ENCODE peak calls at places on chromosomes 12 and 14, in ten cellular contexts. One of them, this sample, is unnamed.

GRCh38 chr12:26172013-26172412 is 23.4 kb upstream of the SSPN start:
- DNase-seq in GM10248: no peak
- DNase-seq in body of pancreas: no peak
- DNase-seq in HepG2: no peak
- DNase-seq in osteoblast: no peak
- DNase-seq in cardiac fibroblast: no peak
- DNase-seq in CD4-positive, alpha-beta T cell: no peak
- DNase-seq in lower leg skin: no peak
- DNase-seq in activated B cell treated with CpG ODN at 0.5 μM for 24 hours: no peak
- DNase-seq in astrocyte: no peak
- DNase-seq in this sample: no peak

GRCh38 chr14:75523771-75524171 is 1.5 kb downstream of the BATF start:
- DNase-seq in astrocyte: no peak
- DNase-seq in GM10248: no peak
- DNase-seq in HepG2: no peak
- DNase-seq in body of pancreas: peak
- DNase-seq in activated B cell treated with CpG ODN at 0.5 μM for 24 hours: no peak
- DNase-seq in osteoblast: no peak
- DNase-seq in CD4-positive, alpha-beta T cell: no peak
- DNase-seq in cardiac fibroblast: peak
- DNase-seq in lower leg skin: no peak
- DNase-seq in this sample: no peak

GRCh38 chr12:111467092-111467861 is 61.6 kb downstream of the SH2B3 start:
- DNase-seq in HepG2: peak
- DNase-seq in activated B cell treated with CpG ODN at 0.5 μM for 24 hours: no peak
- DNase-seq in body of pancreas: no peak
- DNase-seq in lower leg skin: no peak
- DNase-seq in GM10248: no peak
- DNase-seq in cardiac fibroblast: no peak
- DNase-seq in osteoblast: no peak
- DNase-seq in CD4-positive, alpha-beta T cell: no peak
- DNase-seq in astrocyte: peak
- DNase-seq in this sample: no peak

GRCh38 chr14:71169028-71169427 is 261.8 kb downstream of the PCNX1 start:
- DNase-seq in lower leg skin: no peak
- DNase-seq in HepG2: no peak
- DNase-seq in osteoblast: no peak
- DNase-seq in GM10248: no peak
- DNase-seq in body of pancreas: no peak
- DNase-seq in astrocyte: no peak
- DNase-seq in cardiac fibroblast: no peak
- DNase-seq in CD4-positive, alpha-beta T cell: no peak
- DNase-seq in activated B cell treated with CpG ODN at 0.5 μM for 24 hours: no peak
- DNase-seq in this sample: no peak

GRCh38 chr14:76644875-76645518 is 116.3 kb upstream of the VASH1 start:
- DNase-seq in lower leg skin: no peak
- DNase-seq in HepG2: peak
- DNase-seq in astrocyte: no peak
- DNase-seq in body of pancreas: peak
- DNase-seq in osteoblast: peak
- DNase-seq in cardiac fibroblast: peak
- DNase-seq in activated B cell treated with CpG ODN at 0.5 μM for 24 hours: no peak
- DNase-seq in CD4-positive, alpha-beta T cell: no peak
- DNase-seq in GM10248: peak
- DNase-seq in this sample: no peak

GRCh38 chr14:92103363-92103762 is 3.0 kb downstream of the ATXN3 start:
- DNase-seq in lower leg skin: no peak
- DNase-seq in activated B cell treated with CpG ODN at 0.5 μM for 24 hours: no peak
- DNase-seq in astrocyte: no peak
- DNase-seq in osteoblast: no peak
- DNase-seq in CD4-positive, alpha-beta T cell: no peak
- DNase-seq in GM10248: no peak
- DNase-seq in cardiac fibroblast: no peak
- DNase-seq in body of pancreas: no peak
- DNase-seq in HepG2: no peak
- DNase-seq in this sample: no peak

GRCh38 chr12:40632171-40632570 is 60.1 kb upstream of the CNTN1 start:
- DNase-seq in osteoblast: no peak
- DNase-seq in astrocyte: no peak
- DNase-seq in body of pancreas: no peak
- DNase-seq in lower leg skin: no peak
- DNase-seq in CD4-positive, alpha-beta T cell: no peak
- DNase-seq in cardiac fibroblast: no peak
- DNase-seq in activated B cell treated with CpG ODN at 0.5 μM for 24 hours: no peak
- DNase-seq in GM10248: no peak
- DNase-seq in HepG2: no peak
- DNase-seq in this sample: no peak

GRCh38 chr12:27305673-27306504 is 26.7 kb upstream of the BMAL2 start:
- DNase-seq in cardiac fibroblast: peak
- DNase-seq in activated B cell treated with CpG ODN at 0.5 μM for 24 hours: no peak
- DNase-seq in body of pancreas: no peak
- DNase-seq in CD4-positive, alpha-beta T cell: no peak
- DNase-seq in lower leg skin: no peak
- DNase-seq in osteoblast: no peak
- DNase-seq in GM10248: no peak
- DNase-seq in HepG2: peak
- DNase-seq in astrocyte: peak
- DNase-seq in this sample: no peak

GRCh38 chr14:79136437-79137430 is 966.6 kb downstream of the NRXN3 start:
- DNase-seq in osteoblast: no peak
- DNase-seq in HepG2: no peak
- DNase-seq in CD4-positive, alpha-beta T cell: no peak
- DNase-seq in activated B cell treated with CpG ODN at 0.5 μM for 24 hours: no peak
- DNase-seq in astrocyte: peak
- DNase-seq in cardiac fibroblast: no peak
- DNase-seq in lower leg skin: no peak
- DNase-seq in GM10248: no peak
- DNase-seq in body of pancreas: no peak
- DNase-seq in this sample: no peak

GRCh38 chr14:26138764-26139445 is 458.9 kb downstream of the NOVA1 start:
- DNase-seq in cardiac fibroblast: peak
- DNase-seq in GM10248: no peak
- DNase-seq in activated B cell treated with CpG ODN at 0.5 μM for 24 hours: no peak
- DNase-seq in osteoblast: no peak
- DNase-seq in astrocyte: peak
- DNase-seq in HepG2: no peak
- DNase-seq in CD4-positive, alpha-beta T cell: no peak
- DNase-seq in lower leg skin: no peak
- DNase-seq in body of pancreas: no peak
- DNase-seq in this sample: no peak
- TF ChIP-seq CTCF in cardiac fibroblast: peak
- TF ChIP-seq CTCF in GM10248: no peak
- TF ChIP-seq CTCF in activated B cell treated with CpG ODN at 0.5 μM for 24 hours: no peak
- TF ChIP-seq CTCF in osteoblast: no peak
- TF ChIP-seq CTCF in astrocyte: no peak
- TF ChIP-seq CTCF in HepG2: no peak
- TF ChIP-seq CTCF in CD4-positive, alpha-beta T cell: no peak
- TF ChIP-seq CTCF in lower leg skin: no peak
- TF ChIP-seq CTCF in body of pancreas: no peak
- TF ChIP-seq CTCF in this sample: no peak

GRCh38 chr12:58174316-58174715 is 232.9 kb downstream of the ATP23 start:
- DNase-seq in lower leg skin: no peak
- DNase-seq in astrocyte: no peak
- DNase-seq in body of pancreas: no peak
- DNase-seq in GM10248: no peak
- DNase-seq in activated B cell treated with CpG ODN at 0.5 μM for 24 hours: no peak
- DNase-seq in cardiac fibroblast: peak
- DNase-seq in HepG2: no peak
- DNase-seq in osteoblast: no peak
- DNase-seq in CD4-positive, alpha-beta T cell: no peak
- DNase-seq in this sample: no peak

GRCh38 chr12:58172433-58173073 is 231.2 kb downstream of the ATP23 start:
- DNase-seq in lower leg skin: no peak
- DNase-seq in HepG2: no peak
- DNase-seq in CD4-positive, alpha-beta T cell: no peak
- DNase-seq in GM10248: no peak
- DNase-seq in activated B cell treated with CpG ODN at 0.5 μM for 24 hours: no peak
- DNase-seq in cardiac fibroblast: no peak
- DNase-seq in body of pancreas: no peak
- DNase-seq in astrocyte: no peak
- DNase-seq in osteoblast: no peak
- DNase-seq in this sample: no peak

GRCh38 chr12:58177366-58177765 is 236.0 kb downstream of the ATP23 start:
- DNase-seq in osteoblast: no peak
- DNase-seq in CD4-positive, alpha-beta T cell: no peak
- DNase-seq in GM10248: no peak
- DNase-seq in cardiac fibroblast: no peak
- DNase-seq in HepG2: no peak
- DNase-seq in body of pancreas: no peak
- DNase-seq in activated B cell treated with CpG ODN at 0.5 μM for 24 hours: no peak
- DNase-seq in astrocyte: no peak
- DNase-seq in lower leg skin: no peak
- DNase-seq in this sample: no peak

GRCh38 chr12:58171914-58172313 is 230.5 kb downstream of the ATP23 start:
- DNase-seq in lower leg skin: no peak
- DNase-seq in GM10248: no peak
- DNase-seq in cardiac fibroblast: peak
- DNase-seq in HepG2: no peak
- DNase-seq in activated B cell treated with CpG ODN at 0.5 μM for 24 hours: no peak
- DNase-seq in astrocyte: peak
- DNase-seq in CD4-positive, alpha-beta T cell: no peak
- DNase-seq in body of pancreas: peak
- DNase-seq in osteoblast: no peak
- DNase-seq in this sample: no peak

GRCh38 chr12:58176296-58176869 is 235.0 kb downstream of the ATP23 start:
- DNase-seq in astrocyte: peak
- DNase-seq in osteoblast: peak
- DNase-seq in GM10248: no peak
- DNase-seq in cardiac fibroblast: peak
- DNase-seq in HepG2: peak
- DNase-seq in lower leg skin: no peak
- DNase-seq in body of pancreas: peak
- DNase-seq in activated B cell treated with CpG ODN at 0.5 μM for 24 hours: no peak
- DNase-seq in CD4-positive, alpha-beta T cell: no peak
- DNase-seq in this sample: no peak
- TF ChIP-seq CTCF in astrocyte: peak
- TF ChIP-seq CTCF in osteoblast: peak
- TF ChIP-seq CTCF in GM10248: peak
- TF ChIP-seq CTCF in cardiac fibroblast: peak
- TF ChIP-seq CTCF in HepG2: peak
- TF ChIP-seq CTCF in lower leg skin: no peak
- TF ChIP-seq CTCF in body of pancreas: peak
- TF ChIP-seq CTCF in activated B cell treated with CpG ODN at 0.5 μM for 24 hours: no peak
- TF ChIP-seq CTCF in CD4-positive, alpha-beta T cell: no peak
- TF ChIP-seq CTCF in this sample: peak

DNA sequence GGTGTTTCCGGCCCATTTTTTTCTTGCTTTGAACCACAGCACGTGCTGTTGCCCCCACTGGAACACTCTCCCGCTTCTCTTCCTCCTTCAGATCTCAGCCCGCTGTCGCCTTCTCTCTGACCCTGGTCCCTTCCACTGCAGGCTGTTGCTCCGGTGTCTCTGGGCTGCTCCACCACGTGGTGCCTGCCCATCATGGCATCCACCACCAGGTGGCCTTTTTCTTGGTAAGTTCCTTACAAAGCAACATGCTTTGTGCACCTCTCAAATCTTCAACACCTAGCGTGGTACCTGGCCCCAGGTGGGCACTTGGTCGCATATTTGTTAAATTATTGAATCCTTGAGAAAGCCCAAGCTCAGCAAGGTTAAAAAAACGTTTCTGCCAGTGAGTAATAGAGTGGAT is 19.1 kb downstream of the TUNAR start:
- DNase-seq in CD4-positive, alpha-beta T cell: no peak
- DNase-seq in lower leg skin: no peak
- DNase-seq in GM10248: peak
- DNase-seq in activated B cell treated with CpG ODN at 0.5 μM for 24 hours: no peak
- DNase-seq in body of pancreas: peak
- DNase-seq in HepG2: peak
- DNase-seq in cardiac fibroblast: no peak
- DNase-seq in astrocyte: no peak
- DNase-seq in osteoblast: no peak
- DNase-seq in this sample: no peak
- TF ChIP-seq CTCF in CD4-positive, alpha-beta T cell: peak
- TF ChIP-seq CTCF in lower leg skin: no peak
- TF ChIP-seq CTCF in GM10248: no peak
- TF ChIP-seq CTCF in activated B cell treated with CpG ODN at 0.5 μM for 24 hours: no peak
- TF ChIP-seq CTCF in body of pancreas: peak
- TF ChIP-seq CTCF in HepG2: peak
- TF ChIP-seq CTCF in cardiac fibroblast: no peak
- TF ChIP-seq CTCF in astrocyte: peak
- TF ChIP-seq CTCF in osteoblast: peak
- TF ChIP-seq CTCF in this sample: no peak

DNA sequence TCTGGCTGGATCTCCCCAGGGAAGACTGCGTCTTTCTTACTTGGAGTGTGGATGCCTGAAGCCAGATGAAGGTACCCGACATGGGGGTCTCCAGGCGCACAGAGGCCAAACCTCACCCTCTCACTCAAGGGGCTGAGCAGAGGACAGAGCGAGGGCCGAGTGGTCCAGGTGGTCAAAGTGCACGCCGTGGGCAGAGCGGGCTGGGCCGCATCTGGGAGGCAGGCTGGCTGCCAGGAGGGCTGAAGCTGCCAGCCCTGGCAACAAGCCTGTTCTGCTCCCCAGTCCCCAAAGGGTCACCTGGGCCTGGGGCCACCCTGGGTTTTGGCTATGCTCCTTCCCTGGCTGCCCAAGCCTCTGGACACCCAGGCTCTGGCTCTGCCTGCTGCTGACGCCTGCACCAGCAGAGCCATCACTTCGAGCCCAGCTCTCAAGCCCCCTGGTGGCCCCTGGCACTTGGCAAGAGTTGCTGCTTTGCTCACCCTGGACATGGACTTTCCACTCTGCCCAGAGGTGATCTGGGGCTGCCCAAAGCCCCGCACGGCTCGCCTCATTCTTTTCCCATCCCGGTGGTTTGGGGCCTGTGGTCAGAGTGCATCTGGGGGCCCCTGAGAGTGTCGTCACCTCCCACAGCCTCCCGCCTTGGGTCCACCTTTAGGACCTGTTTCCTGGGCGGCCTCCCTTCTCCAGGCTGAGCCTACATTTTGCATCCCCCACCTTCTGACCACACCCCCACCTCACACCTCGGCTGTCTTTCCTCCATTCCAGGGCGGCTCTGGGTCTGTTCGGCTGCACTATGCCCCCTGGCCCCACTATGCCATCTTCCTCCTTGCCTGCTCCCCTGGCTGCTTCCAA is 2.8 kb downstream of the ADSS1 start:
- DNase-seq in HepG2: peak
- DNase-seq in cardiac fibroblast: no peak
- DNase-seq in GM10248: no peak
- DNase-seq in activated B cell treated with CpG ODN at 0.5 μM for 24 hours: no peak
- DNase-seq in osteoblast: peak
- DNase-seq in astrocyte: no peak
- DNase-seq in lower leg skin: no peak
- DNase-seq in body of pancreas: no peak
- DNase-seq in CD4-positive, alpha-beta T cell: no peak
- DNase-seq in this sample: no peak
- TF ChIP-seq CTCF in HepG2: peak
- TF ChIP-seq CTCF in cardiac fibroblast: no peak
- TF ChIP-seq CTCF in GM10248: no peak
- TF ChIP-seq CTCF in activated B cell treated with CpG ODN at 0.5 μM for 24 hours: no peak
- TF ChIP-seq CTCF in osteoblast: no peak
- TF ChIP-seq CTCF in astrocyte: no peak
- TF ChIP-seq CTCF in lower leg skin: no peak
- TF ChIP-seq CTCF in body of pancreas: no peak
- TF ChIP-seq CTCF in CD4-positive, alpha-beta T cell: no peak
- TF ChIP-seq CTCF in this sample: no peak

This sample was measured in right atrium auricular region.